ENCODE peak calls at places on chromosomes 1 and 21, in nine cellular contexts. S, M, A, U, H, R, P, W and X are unnamed samples.

GRCh38 chr1:227891955-227892871 is 55.5 kb downstream of the WNT9A start:
- DNase-seq in S (no peak), M (no peak), A (no peak), U (no peak), H (peak), R (no peak), P (no peak), W (no peak), X (peak)

GRCh38 chr1:163875214-163875926 is 553.6 kb downstream of the NUF2 start:
- DNase-seq in S (peak), M (peak), A (no peak), U (no peak), H (peak), R (peak), P (no peak), W (no peak), X (no peak)

GRCh38 chr1:10484519-10484918 is 9.8 kb downstream of the PEX14 start:
- DNase-seq in S (no peak), M (no peak), A (no peak), U (no peak), H (no peak), R (no peak), P (no peak), W (no peak), X (no peak)

GRCh38 chr1:53541761-53542550 is 82.8 kb downstream of the DMRTB1 start:
- DNase-seq in S (peak), M (peak), A (peak), U (peak), H (peak), R (peak), P (no peak), W (no peak), X (no peak)

GRCh38 chr1:157893681-157894080 is 52.1 kb upstream of the CD5L start:
- DNase-seq in S (no peak), M (peak), A (no peak), U (peak), H (no peak), R (no peak), P (peak), W (no peak), X (no peak)

GRCh38 chr1:2206813-2207488 is 12.4 kb upstream of the FAAP20 start:
- DNase-seq in S (no peak), M (no peak), A (no peak), U (no peak), H (no peak), R (no peak), P (no peak), W (no peak), X (no peak)

GRCh38 chr1:87042127-87042811 is 127.8 kb downstream of the HS2ST1 start:
- DNase-seq in S (no peak), M (no peak), A (no peak), U (no peak), H (no peak), R (no peak), P (no peak), W (no peak), X (no peak)

GRCh38 chr1:9884805-9885204 is 25.3 kb downstream of the CTNNBIP1 start:
- DNase-seq in S (no peak), M (no peak), A (no peak), U (no peak), H (no peak), R (no peak), P (no peak), W (no peak), X (no peak)

GRCh38 chr1:59505596-59506028 is 208.7 kb downstream of the FGGY start:
- DNase-seq in S (no peak), M (peak), A (no peak), U (no peak), H (no peak), R (no peak), P (no peak), W (no peak), X (no peak)

GRCh38 chr1:204503913-204504519 is 9.4 kb upstream of the PIK3C2B start:
- DNase-seq in S (no peak), M (no peak), A (no peak), U (no peak), H (no peak), R (no peak), P (no peak), W (no peak), X (no peak)

GRCh38 chr1:65477414-65478378 is 57.2 kb downstream of the LEPR start:
- DNase-seq in S (no peak), M (no peak), A (no peak), U (no peak), H (no peak), R (peak), P (no peak), W (no peak), X (no peak)

GRCh38 chr21:42548687-42549406 is 35.2 kb downstream of the SLC37A1 start:
- DNase-seq in S (no peak), M (no peak), A (no peak), U (no peak), H (no peak), R (no peak), P (no peak), W (no peak), X (no peak)

GRCh38 chr1:67213164-67213563 is 46.9 kb downstream of the IL23R start:
- DNase-seq in S (peak), M (peak), A (peak), U (no peak), H (no peak), R (no peak), P (no peak), W (no peak), X (no peak)

GRCh38 chr1:240465531-240465940 is 146.4 kb downstream of the GREM2 start:
- DNase-seq in S (no peak), M (no peak), A (peak), U (peak), H (no peak), R (no peak), P (no peak), W (no peak), X (no peak)

GRCh38 chr1:61142726-61143500 is 60.6 kb downstream of the NFIA start:
- DNase-seq in S (no peak), M (peak), A (no peak), U (no peak), H (no peak), R (no peak), P (peak), W (no peak), X (peak)

GRCh38 chr1:61141288-61142044 is 59.1 kb downstream of the NFIA start:
- DNase-seq in S (no peak), M (peak), A (peak), U (peak), H (no peak), R (no peak), P (peak), W (no peak), X (peak)

GRCh38 chr1:61140056-61140549 is 57.7 kb downstream of the NFIA start:
- DNase-seq in S (no peak), M (no peak), A (no peak), U (no peak), H (no peak), R (no peak), P (no peak), W (no peak), X (no peak)

GRCh38 chr1:61139324-61140055 is 57.1 kb downstream of the NFIA start:
- DNase-seq in S (no peak), M (peak), A (peak), U (peak), H (no peak), R (no peak), P (peak), W (no peak), X (no peak)

DNA sequence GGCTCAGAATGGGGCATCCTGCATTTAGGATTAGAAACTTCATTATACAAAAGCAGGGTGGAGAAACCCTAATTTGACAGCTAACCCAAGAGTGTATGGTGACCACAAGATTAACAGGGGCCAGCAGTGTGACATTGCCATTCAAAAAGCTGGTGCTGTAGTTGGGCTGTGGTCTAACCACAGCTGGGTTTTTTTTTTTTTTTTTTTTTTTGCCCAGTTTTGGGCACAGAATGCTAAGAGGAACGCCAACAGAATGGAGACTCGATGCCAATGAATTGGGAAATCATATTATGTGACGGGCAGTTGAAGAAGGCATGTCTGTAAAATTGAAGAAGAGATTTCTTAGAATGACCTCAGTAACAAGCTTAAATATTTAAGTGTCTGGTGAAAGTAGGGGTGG is 58.4 kb downstream of the NFIA start:
- DNase-seq in S (no peak), M (no peak), A (no peak), U (no peak), H (no peak), R (no peak), P (no peak), W (no peak), X (no peak)
- H3K4me3 ChIP-seq in S (no peak), M (no peak), A (no peak), U (no peak), H (no peak), R (no peak), P (no peak), W (no peak), X (no peak)

GRCh38 chr1:21510885-21511578 is 1.8 kb downstream of the ALPL start:
- DNase-seq in S (no peak), M (peak), A (no peak), U (no peak), H (no peak), R (no peak), P (no peak), W (no peak), X (no peak)
- TF ChIP-seq CTCF in S (no peak), M (peak), A (peak), U (peak), H (no peak), R (peak), P (no peak), W (peak), X (no peak)

GRCh38 chr1:42689912-42690311 is 7.7 kb downstream of the YBX1 start:
- DNase-seq in S (no peak), M (peak), A (no peak), U (no peak), H (peak), R (no peak), P (peak), W (no peak), X (no peak)
- H3K4me3 ChIP-seq in S (no peak), M (no peak), A (no peak), U (no peak), H (no peak), R (no peak), P (no peak), W (no peak), X (no peak)

DNA sequence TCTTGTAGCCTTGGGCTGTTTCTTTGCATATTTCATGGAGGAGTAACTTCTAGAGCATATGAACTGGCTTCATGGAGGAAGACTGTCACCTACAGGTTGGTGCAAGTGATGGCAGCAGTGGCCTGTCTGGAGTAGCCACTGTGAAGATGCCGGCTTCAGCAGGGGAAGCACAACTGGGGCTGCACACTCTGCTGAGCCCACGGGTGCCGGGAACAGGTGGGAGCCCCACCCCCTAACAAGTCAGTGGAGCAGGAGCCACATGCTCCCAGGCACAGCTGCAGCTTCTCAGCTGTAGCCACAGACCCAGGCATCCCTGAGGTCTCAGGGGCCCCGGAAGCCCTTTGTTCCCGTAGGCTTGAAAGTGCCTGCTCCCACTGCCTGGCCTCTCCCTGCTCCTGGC is 43.2 kb upstream of the C1orf185 start:
- DNase-seq in S (no peak), M (peak), A (peak), U (no peak), H (peak), R (no peak), P (peak), W (peak), X (peak)
- TF ChIP-seq CTCF in S (peak), M (peak), A (peak), U (peak), H (peak), R (peak), P (peak), W (peak), X (peak)

DNA sequence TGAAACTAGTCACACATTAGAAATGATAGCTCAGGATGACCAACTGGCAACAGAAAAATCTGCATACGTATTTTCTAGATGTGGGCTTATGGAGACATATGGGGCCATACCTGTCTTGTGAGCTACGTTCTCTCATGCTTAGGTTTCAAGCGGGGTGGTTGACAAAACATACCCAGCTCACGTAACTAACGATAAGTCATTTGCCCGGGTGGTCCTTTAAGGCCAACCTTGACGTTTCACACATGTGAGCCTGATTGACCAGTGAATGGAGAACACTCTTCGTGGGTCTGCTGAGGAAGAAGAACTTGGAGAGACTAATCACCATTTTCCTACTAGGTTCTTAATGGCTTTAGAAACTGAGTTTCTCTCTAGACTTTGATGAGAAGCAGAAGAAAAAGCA is 13.5 kb upstream of the RCSD1 start:
- DNase-seq in S (no peak), M (no peak), A (no peak), U (no peak), H (no peak), R (no peak), P (no peak), W (no peak), X (no peak)
- H3K4me3 ChIP-seq in S (no peak), M (no peak), A (no peak), U (no peak), H (no peak), R (no peak), P (no peak), W (peak), X (no peak)

GRCh38 chr1:19374402-19374801 is 62.3 kb downstream of the SLC66A1 start:
- DNase-seq in S (peak), M (no peak), A (no peak), U (no peak), H (no peak), R (no peak), P (no peak), W (no peak), X (no peak)
- TF ChIP-seq CTCF in S (peak), M (peak), A (peak), U (peak), H (no peak), R (peak), P (peak), W (peak), X (no peak)

GRCh38 chr1:61081135-61081636 is 1.2 kb upstream of the NFIA start:
- DNase-seq in S (peak), M (no peak), A (no peak), U (no peak), H (no peak), R (no peak), P (no peak), W (no peak), X (no peak)
- H3K4me3 ChIP-seq in S (peak), M (peak), A (peak), U (peak), H (peak), R (peak), P (peak), W (peak), X (no peak)

GRCh38 chr21:44874240-44874496 is 678 bp upstream of the PTTG1IP start:
- DNase-seq in S (no peak), M (peak), A (no peak), U (no peak), H (no peak), R (no peak), P (no peak), W (no peak), X (no peak)

GRCh38 chr21:44873356-44874239 is at the start of gene PTTG1IP:
- DNase-seq in S (peak), M (peak), A (peak), U (peak), H (peak), R (peak), P (peak), W (peak), X (peak)

GRCh38 chr21:44874497-44875331 is 1.2 kb upstream of the PTTG1IP start:
- DNase-seq in S (peak), M (peak), A (no peak), U (no peak), H (peak), R (no peak), P (peak), W (no peak), X (peak)

GRCh38 chr21:44876849-44877575 is 3.5 kb upstream of the PTTG1IP start:
- DNase-seq in S (no peak), M (no peak), A (no peak), U (no peak), H (no peak), R (no peak), P (no peak), W (no peak), X (peak)

GRCh38 chr21:44875341-44875740 is 1.9 kb upstream of the PTTG1IP start:
- DNase-seq in S (no peak), M (peak), A (peak), U (peak), H (no peak), R (no peak), P (peak), W (no peak), X (no peak)
- TF ChIP-seq CTCF in S (no peak), M (no peak), A (peak), U (no peak), H (no peak), R (no peak), P (peak), W (no peak), X (no peak)